ENCODE peak calls at places on chromosomes 1 and 21, in five cellular contexts. K, A, J, R and P are unnamed samples. For H3K4me1, the result is how much of the 10 kb centered on the place peaks cover.

GRCh38 chr1:61743432-61743705 is 1.1 kb downstream of the PATJ start:
- DNase-seq in A (no peak), K (no peak), R (no peak), J (no peak), P (no peak)

GRCh38 chr1:159949891-159950480 is 4.1 kb downstream of the SLAMF9 start:
- DNase-seq in R (no peak), J (no peak), A (no peak), K (peak), P (peak)

GRCh38 chr1:206834711-206835110 is 30.7 kb upstream of the IL20 start:
- DNase-seq in J (no peak), A (no peak), K (peak), R (no peak), P (no peak)

GRCh38 chr1:37705399-37705798 is 13.1 kb downstream of the CDCA8 start:
- DNase-seq in K (no peak), R (no peak), A (no peak), J (no peak), P (no peak)

GRCh38 chr1:183289104-183289503 is 103.0 kb downstream of the LAMC2 start:
- DNase-seq in J (no peak), K (no peak), A (no peak), R (no peak), P (no peak)

GRCh38 chr1:68010094-68010493 is 40.3 kb downstream of the DIRAS3 start:
- DNase-seq in J (peak), R (peak), A (no peak), K (no peak), P (no peak)

GRCh38 chr1:165941531-165941930 is 114.1 kb downstream of the UCK2 start:
- DNase-seq in R (no peak), K (no peak), A (no peak), J (no peak), P (no peak)

GRCh38 chr1:208093754-208094719 is 150.1 kb downstream of the PLXNA2 start:
- DNase-seq in A (peak), K (peak), J (peak), R (peak), P (peak)

GRCh38 chr1:24338447-24338846 is 19.3 kb downstream of the GRHL3 start:
- DNase-seq in K (no peak), J (no peak), A (no peak), R (no peak), P (no peak)

GRCh38 chr1:207711285-207711684 is 40.6 kb upstream of the CD46 start:
- DNase-seq in R (no peak), A (no peak), J (peak), K (no peak), P (peak)

GRCh38 chr1:244460195-244460594 is 878 bp upstream of the CATSPERE start:
- DNase-seq in A (no peak), K (no peak), R (no peak), J (peak), P (no peak)

GRCh38 chr1:65048325-65048724 is 82.0 kb upstream of the JAK1 start:
- DNase-seq in J (no peak), R (no peak), K (no peak), A (no peak), P (no peak)

GRCh38 chr1:172344444-172344843 is 76.0 kb upstream of the C1orf105 start:
- DNase-seq in A (no peak), R (no peak), K (no peak), J (no peak), P (no peak)

GRCh38 chr1:108117908-108118902 is 81.9 kb downstream of the SLC25A24 start:
- DNase-seq in R (peak), J (peak), K (no peak), A (no peak), P (no peak)

GRCh38 chr1:172287207-172287606 is 133.3 kb upstream of the C1orf105 start:
- DNase-seq in J (no peak), A (no peak), K (peak), R (peak), P (no peak)

GRCh38 chr1:90405726-90406125 is 311.4 kb downstream of the BARHL2 start:
- DNase-seq in K (no peak), R (no peak), A (no peak), J (no peak), P (no peak)

GRCh38 chr1:5151481-5151880 is 497.1 kb downstream of the AJAP1 start:
- DNase-seq in J (no peak), R (no peak), K (no peak), A (no peak), P (no peak)

GRCh38 chr1:194013561-194013960 is 827.1 kb upstream of the B3GALT2 start:
- DNase-seq in K (no peak), J (no peak), R (no peak), A (no peak), P (no peak)

GRCh38 chr1:112998592-112999235 is 42.7 kb upstream of the SLC16A1 start:
- DNase-seq in K (peak), A (peak), R (peak), J (peak), P (no peak)

GRCh38 chr1:168966217-168966616 is 140.3 kb upstream of the ATP1B1 start:
- DNase-seq in J (no peak), A (no peak), K (no peak), R (no peak), P (no peak)

GRCh38 chr1:161432091-161432490 is 64.4 kb upstream of the CFAP126 start:
- DNase-seq in K (no peak), A (no peak), J (no peak), R (no peak), P (no peak)

DNA sequence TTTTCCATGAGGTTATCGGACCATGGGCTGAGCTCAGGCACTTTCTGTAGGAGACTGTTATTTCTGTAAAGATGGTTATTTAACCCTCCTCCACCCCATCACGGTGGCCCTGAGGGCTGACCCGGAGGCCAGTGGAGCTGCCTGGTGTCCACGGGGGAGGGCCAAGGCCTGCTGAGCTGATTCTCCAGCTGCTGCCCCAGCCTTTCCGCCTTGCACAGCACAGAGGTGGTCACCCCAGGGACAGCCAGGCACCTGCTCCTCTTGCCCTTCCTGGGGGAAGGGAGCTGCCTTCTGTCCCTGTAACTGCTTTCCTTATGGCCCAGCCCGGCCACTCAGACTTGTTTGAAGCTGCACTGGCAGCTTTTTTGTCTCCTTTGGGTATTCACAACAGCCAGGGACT is 2.6 kb upstream of the CCDC28B start:
- DNase-seq in J (no peak), K (no peak), R (no peak), A (no peak), P (no peak)
- H3K4me1 ChIP-seq in J (under half), K (under half), R (under half), A (under half), P (under half)

GRCh38 chr1:22535399-22535798 is 27.9 kb upstream of the EPHA8 start:
- DNase-seq in R (no peak), K (no peak), J (no peak), A (peak), P (no peak)
- H3K4me3 ChIP-seq in R (no peak), K (no peak), J (no peak), A (no peak), P (no peak)

DNA sequence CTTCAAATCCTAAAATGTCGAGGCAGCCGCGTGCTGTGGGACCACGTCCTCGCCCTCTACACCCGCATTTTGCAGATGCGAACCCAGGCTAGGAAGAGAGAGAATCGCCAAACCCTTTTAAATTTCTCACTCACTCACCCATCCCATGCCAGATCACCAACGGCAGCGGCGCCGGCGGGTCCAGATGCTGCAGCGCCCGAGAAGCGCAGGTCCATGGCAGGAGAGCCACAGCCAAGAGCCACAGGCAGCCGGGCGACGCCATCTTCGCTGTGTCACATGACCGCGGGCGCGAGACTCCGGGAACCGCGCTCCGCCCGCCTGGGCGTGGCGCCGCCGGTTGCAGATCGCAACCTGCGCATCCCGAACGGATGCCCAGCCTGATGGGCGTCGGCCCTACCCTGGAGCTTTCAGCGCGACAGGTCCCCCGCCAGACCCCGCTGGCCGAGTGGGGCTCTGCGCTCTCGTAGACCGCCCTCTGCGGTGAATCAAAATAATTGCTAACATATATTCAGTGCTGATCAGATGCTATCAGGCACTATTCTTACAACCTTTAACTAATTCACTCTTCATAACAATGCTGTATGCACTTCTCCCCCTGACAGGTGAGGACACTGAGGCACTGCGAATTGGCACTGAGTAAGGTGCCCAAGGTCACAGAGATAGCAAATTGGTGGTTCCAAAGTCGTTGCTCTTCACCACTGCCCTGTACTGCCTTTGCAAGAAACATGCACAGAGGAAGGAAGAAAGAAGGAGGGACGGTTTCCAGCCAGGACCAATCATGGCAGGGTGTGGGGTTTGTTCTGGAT is at the start of gene PPT1:
- DNase-seq in A (peak), R (peak), K (peak), J (peak), P (peak)
- TF ChIP-seq CTCF in A (peak), R (peak), K (no peak), J (peak), P (no peak)

GRCh38 chr21:29346771-29347170 is 48.0 kb downstream of the BACH1 start:
- DNase-seq in R (no peak), K (no peak), J (no peak), A (no peak), P (no peak)
- H3K4me1 ChIP-seq in R (half or more), K (under half), J (under half), A (under half), P (under half)

GRCh38 chr1:110673197-110673701 is 1.5 kb downstream of the KCNA3 start:
- DNase-seq in J (no peak), A (peak), K (no peak), R (no peak), P (no peak)
- H3K4me3 ChIP-seq in J (no peak), A (no peak), K (no peak), R (no peak), P (no peak)

DNA sequence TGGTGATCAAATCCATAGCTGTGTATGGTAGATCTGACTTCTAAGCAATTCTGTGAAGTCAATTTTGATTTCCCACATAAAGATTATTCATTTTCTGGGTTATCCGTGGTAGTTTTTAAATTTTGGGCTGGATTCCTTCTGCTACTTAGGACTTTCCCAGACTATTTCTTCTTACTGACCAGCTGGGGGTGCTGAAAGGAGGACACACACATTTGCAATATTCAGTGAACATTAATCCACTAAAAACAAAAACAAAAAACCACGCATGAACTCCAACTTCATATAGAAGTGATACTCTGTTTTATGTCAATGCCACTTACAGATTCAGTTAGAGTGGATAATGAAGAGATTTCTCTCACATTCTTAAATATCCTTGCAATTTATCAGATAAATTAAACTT is 105.4 kb downstream of the KCTD3 start:
- DNase-seq in K (no peak), J (no peak), A (no peak), R (no peak), P (no peak)
- TF ChIP-seq CTCF in K (no peak), J (no peak), A (no peak), R (no peak), P (peak)